ENCODE peak calls at places on chromosomes 7 and 10, in nine cellular contexts. One of them, this sample, is unnamed. For H3K4me1, the result is how much of the 10 kb centered on the place peaks cover.

GRCh38 chr10:89203237-89203636 is 3.9 kb downstream of the CH25H start:
- DNase-seq in ascending aorta: no peak
- DNase-seq in GM23338: no peak
- DNase-seq in gastrocnemius medialis: no peak
- DNase-seq in transverse colon: no peak
- DNase-seq in fibroblast of lung: peak
- DNase-seq in CD8-positive, alpha-beta T cell: no peak
- DNase-seq in Panc1: no peak
- DNase-seq in PC-3: no peak
- DNase-seq in this sample: no peak

GRCh38 chr7:137590686-137591255 is 247.2 kb upstream of the PTN start:
- DNase-seq in transverse colon: no peak
- DNase-seq in GM23338: no peak
- DNase-seq in Panc1: no peak
- DNase-seq in gastrocnemius medialis: no peak
- DNase-seq in CD8-positive, alpha-beta T cell: no peak
- DNase-seq in PC-3: no peak
- DNase-seq in ascending aorta: no peak
- DNase-seq in fibroblast of lung: no peak
- DNase-seq in this sample: no peak

GRCh38 chr10:6144609-6145413 is 56.0 kb downstream of the RBM17 start:
- DNase-seq in fibroblast of lung: peak
- DNase-seq in GM23338: peak
- DNase-seq in CD8-positive, alpha-beta T cell: peak
- DNase-seq in gastrocnemius medialis: peak
- DNase-seq in PC-3: peak
- DNase-seq in transverse colon: peak
- DNase-seq in Panc1: no peak
- DNase-seq in ascending aorta: peak
- DNase-seq in this sample: peak

GRCh38 chr7:43302211-43302711 is 189.8 kb downstream of the HECW1 start:
- DNase-seq in PC-3: peak
- DNase-seq in fibroblast of lung: peak
- DNase-seq in GM23338: peak
- DNase-seq in ascending aorta: no peak
- DNase-seq in CD8-positive, alpha-beta T cell: no peak
- DNase-seq in Panc1: no peak
- DNase-seq in transverse colon: no peak
- DNase-seq in gastrocnemius medialis: no peak
- DNase-seq in this sample: no peak

GRCh38 chr10:34768261-34768971 is 46.7 kb downstream of the PARD3 start:
- DNase-seq in GM23338: no peak
- DNase-seq in gastrocnemius medialis: peak
- DNase-seq in transverse colon: peak
- DNase-seq in PC-3: peak
- DNase-seq in ascending aorta: no peak
- DNase-seq in CD8-positive, alpha-beta T cell: no peak
- DNase-seq in Panc1: no peak
- DNase-seq in fibroblast of lung: peak
- DNase-seq in this sample: peak

GRCh38 chr10:101682172-101682825 is 12.7 kb downstream of the FBXW4 start:
- DNase-seq in fibroblast of lung: peak
- DNase-seq in PC-3: no peak
- DNase-seq in transverse colon: no peak
- DNase-seq in CD8-positive, alpha-beta T cell: no peak
- DNase-seq in Panc1: no peak
- DNase-seq in GM23338: no peak
- DNase-seq in ascending aorta: no peak
- DNase-seq in gastrocnemius medialis: no peak
- DNase-seq in this sample: no peak

GRCh38 chr10:119131512-119132240 is 27.8 kb downstream of the DENND10 start:
- DNase-seq in GM23338: no peak
- DNase-seq in CD8-positive, alpha-beta T cell: peak
- DNase-seq in ascending aorta: no peak
- DNase-seq in transverse colon: no peak
- DNase-seq in fibroblast of lung: peak
- DNase-seq in Panc1: no peak
- DNase-seq in PC-3: no peak
- DNase-seq in gastrocnemius medialis: no peak
- DNase-seq in this sample: no peak

GRCh38 chr7:29565982-29566746 is 2.5 kb downstream of the PRR15 start:
- DNase-seq in PC-3: no peak
- DNase-seq in Panc1: no peak
- DNase-seq in ascending aorta: no peak
- DNase-seq in GM23338: peak
- DNase-seq in fibroblast of lung: no peak
- DNase-seq in CD8-positive, alpha-beta T cell: no peak
- DNase-seq in transverse colon: peak
- DNase-seq in gastrocnemius medialis: no peak
- DNase-seq in this sample: no peak

GRCh38 chr7:135666156-135666555 is 3.8 kb downstream of the STMP1 start:
- DNase-seq in CD8-positive, alpha-beta T cell: no peak
- DNase-seq in fibroblast of lung: no peak
- DNase-seq in GM23338: no peak
- DNase-seq in Panc1: no peak
- DNase-seq in ascending aorta: no peak
- DNase-seq in PC-3: no peak
- DNase-seq in transverse colon: no peak
- DNase-seq in gastrocnemius medialis: no peak
- DNase-seq in this sample: no peak

GRCh38 chr7:4634166-4634565 is 47.9 kb upstream of the FOXK1 start:
- DNase-seq in CD8-positive, alpha-beta T cell: no peak
- DNase-seq in fibroblast of lung: peak
- DNase-seq in Panc1: no peak
- DNase-seq in GM23338: no peak
- DNase-seq in ascending aorta: no peak
- DNase-seq in gastrocnemius medialis: no peak
- DNase-seq in PC-3: no peak
- DNase-seq in transverse colon: no peak
- DNase-seq in this sample: no peak

GRCh38 chr7:29234438-29234837 is 39.9 kb downstream of the CHN2 start:
- DNase-seq in Panc1: no peak
- DNase-seq in transverse colon: no peak
- DNase-seq in CD8-positive, alpha-beta T cell: no peak
- DNase-seq in ascending aorta: no peak
- DNase-seq in gastrocnemius medialis: no peak
- DNase-seq in PC-3: no peak
- DNase-seq in GM23338: no peak
- DNase-seq in fibroblast of lung: no peak
- DNase-seq in this sample: no peak

GRCh38 chr10:48404646-48405045 is 98.2 kb downstream of the MAPK8 start:
- DNase-seq in PC-3: no peak
- DNase-seq in ascending aorta: no peak
- DNase-seq in gastrocnemius medialis: no peak
- DNase-seq in transverse colon: no peak
- DNase-seq in Panc1: no peak
- DNase-seq in fibroblast of lung: peak
- DNase-seq in GM23338: no peak
- DNase-seq in CD8-positive, alpha-beta T cell: no peak
- DNase-seq in this sample: no peak

GRCh38 chr7:44796504-44797328 is at the start of gene PPIA:
- DNase-seq in GM23338: peak
- DNase-seq in CD8-positive, alpha-beta T cell: peak
- DNase-seq in fibroblast of lung: peak
- DNase-seq in ascending aorta: peak
- DNase-seq in Panc1: peak
- DNase-seq in gastrocnemius medialis: peak
- DNase-seq in PC-3: peak
- DNase-seq in transverse colon: peak
- DNase-seq in this sample: peak

GRCh38 chr7:44798649-44799275 is 2.3 kb downstream of the PPIA start:
- DNase-seq in CD8-positive, alpha-beta T cell: no peak
- DNase-seq in GM23338: no peak
- DNase-seq in transverse colon: no peak
- DNase-seq in PC-3: no peak
- DNase-seq in gastrocnemius medialis: no peak
- DNase-seq in Panc1: no peak
- DNase-seq in ascending aorta: no peak
- DNase-seq in fibroblast of lung: no peak
- DNase-seq in this sample: no peak

GRCh38 chr7:44796034-44796503 is 412 bp upstream of the PPIA start:
- DNase-seq in CD8-positive, alpha-beta T cell: no peak
- DNase-seq in fibroblast of lung: peak
- DNase-seq in ascending aorta: no peak
- DNase-seq in Panc1: no peak
- DNase-seq in GM23338: peak
- DNase-seq in gastrocnemius medialis: peak
- DNase-seq in PC-3: peak
- DNase-seq in transverse colon: no peak
- DNase-seq in this sample: no peak

GRCh38 chr7:44799939-44800338 is 3.5 kb downstream of the PPIA start:
- DNase-seq in gastrocnemius medialis: no peak
- DNase-seq in GM23338: no peak
- DNase-seq in transverse colon: no peak
- DNase-seq in fibroblast of lung: no peak
- DNase-seq in Panc1: no peak
- DNase-seq in ascending aorta: no peak
- DNase-seq in PC-3: no peak
- DNase-seq in CD8-positive, alpha-beta T cell: no peak
- DNase-seq in this sample: no peak

GRCh38 chr7:44797329-44798258 is 1.1 kb downstream of the PPIA start:
- DNase-seq in ascending aorta: peak
- DNase-seq in transverse colon: peak
- DNase-seq in fibroblast of lung: peak
- DNase-seq in PC-3: peak
- DNase-seq in Panc1: peak
- DNase-seq in gastrocnemius medialis: peak
- DNase-seq in CD8-positive, alpha-beta T cell: peak
- DNase-seq in GM23338: peak
- DNase-seq in this sample: peak
- H3K27ac ChIP-seq in ascending aorta: peak
- H3K27ac ChIP-seq in transverse colon: peak
- H3K27ac ChIP-seq in fibroblast of lung: peak
- H3K27ac ChIP-seq in PC-3: peak
- H3K27ac ChIP-seq in Panc1: peak
- H3K27ac ChIP-seq in gastrocnemius medialis: peak
- H3K27ac ChIP-seq in CD8-positive, alpha-beta T cell: peak
- H3K27ac ChIP-seq in GM23338: peak
- H3K27ac ChIP-seq in this sample: peak

DNA sequence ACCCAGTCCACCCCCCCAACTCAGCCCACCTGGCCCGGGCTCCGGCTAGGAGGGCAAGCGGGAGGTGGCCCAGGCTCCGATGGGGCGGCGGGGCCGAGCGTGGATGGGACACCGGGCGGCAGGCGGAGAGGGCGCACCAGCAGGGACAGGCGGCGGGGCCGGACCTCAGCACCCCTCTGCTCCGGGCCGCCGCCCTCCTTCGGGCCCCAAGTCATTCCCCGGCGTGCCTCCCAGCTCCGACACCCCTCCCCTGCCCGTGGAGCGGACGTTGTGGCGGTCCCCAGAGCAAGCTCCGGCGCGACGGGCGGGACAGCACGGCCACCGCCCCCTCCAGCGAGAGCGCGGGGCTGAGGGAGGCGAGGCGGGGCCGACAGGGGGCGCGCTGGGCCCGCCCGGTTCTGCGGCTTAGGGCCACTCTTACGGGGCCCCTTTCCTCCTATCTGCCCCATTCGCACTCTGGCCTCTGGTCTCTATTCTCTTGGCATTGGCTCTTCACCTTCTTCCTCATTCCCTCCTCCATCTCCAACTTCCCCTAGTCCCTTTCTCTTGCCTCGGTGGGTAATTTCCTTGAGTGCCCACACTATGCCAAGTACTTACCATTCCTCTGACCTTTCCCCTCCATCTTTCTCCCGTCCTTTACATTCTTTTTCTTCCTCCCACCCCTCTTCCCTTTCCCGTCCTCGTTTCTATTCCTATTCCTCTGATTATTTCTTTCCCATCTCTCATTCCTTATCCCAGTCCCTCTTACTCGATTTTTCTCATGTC is 710 bp upstream of the GBX1 start:
- DNase-seq in fibroblast of lung: no peak
- DNase-seq in gastrocnemius medialis: no peak
- DNase-seq in GM23338: peak
- DNase-seq in transverse colon: peak
- DNase-seq in PC-3: peak
- DNase-seq in ascending aorta: no peak
- DNase-seq in Panc1: no peak
- DNase-seq in CD8-positive, alpha-beta T cell: peak
- DNase-seq in this sample: no peak
- H3K4me3 ChIP-seq in fibroblast of lung: no peak
- H3K4me3 ChIP-seq in gastrocnemius medialis: peak
- H3K4me3 ChIP-seq in GM23338: peak
- H3K4me3 ChIP-seq in transverse colon: peak
- H3K4me3 ChIP-seq in PC-3: peak
- H3K4me3 ChIP-seq in ascending aorta: peak
- H3K4me3 ChIP-seq in Panc1: peak
- H3K4me3 ChIP-seq in CD8-positive, alpha-beta T cell: peak
- H3K4me3 ChIP-seq in this sample: peak

DNA sequence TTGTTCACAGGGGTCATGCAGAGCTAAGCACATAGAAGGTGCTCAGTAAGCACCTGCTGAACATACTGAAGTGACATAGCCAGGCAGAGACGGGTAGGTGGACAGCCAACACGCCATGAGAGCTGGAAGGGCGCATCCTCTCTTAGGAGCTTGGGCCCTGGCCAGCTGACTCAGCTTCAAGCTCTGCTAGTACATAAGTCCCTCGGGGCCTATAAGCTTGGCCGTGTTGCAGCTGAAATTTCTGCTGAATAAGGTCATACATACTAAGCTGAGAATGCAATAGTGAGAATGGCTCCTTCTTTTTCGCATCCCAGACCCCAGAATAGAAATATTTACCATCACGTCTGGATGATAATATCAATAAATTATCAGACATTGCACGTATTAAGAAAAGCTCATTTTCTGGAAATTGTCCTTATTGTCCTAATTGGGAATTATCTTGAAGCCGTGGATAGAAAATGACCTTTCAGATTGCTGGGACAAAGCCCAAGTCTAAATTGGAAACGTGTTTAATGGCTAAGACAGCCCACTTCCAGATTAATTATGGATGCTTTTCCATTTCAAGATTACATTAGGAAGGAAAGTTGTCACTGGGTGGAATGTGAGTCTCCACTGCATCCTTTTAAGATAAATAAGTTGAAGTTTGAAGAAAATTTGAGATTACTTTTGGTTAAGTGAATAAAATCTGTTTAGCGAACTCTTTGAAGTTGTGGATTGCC is 287.1 kb upstream of the C7orf33 start:
- DNase-seq in transverse colon: peak
- DNase-seq in fibroblast of lung: peak
- DNase-seq in ascending aorta: no peak
- DNase-seq in GM23338: no peak
- DNase-seq in CD8-positive, alpha-beta T cell: no peak
- DNase-seq in PC-3: peak
- DNase-seq in gastrocnemius medialis: peak
- DNase-seq in Panc1: no peak
- DNase-seq in this sample: peak
- H3K4me1 ChIP-seq in transverse colon: under half
- H3K4me1 ChIP-seq in fibroblast of lung: under half
- H3K4me1 ChIP-seq in ascending aorta: under half
- H3K4me1 ChIP-seq in GM23338: under half
- H3K4me1 ChIP-seq in CD8-positive, alpha-beta T cell: under half
- H3K4me1 ChIP-seq in PC-3: under half
- H3K4me1 ChIP-seq in gastrocnemius medialis: under half
- H3K4me1 ChIP-seq in Panc1: under half
- H3K4me1 ChIP-seq in this sample: under half

DNA sequence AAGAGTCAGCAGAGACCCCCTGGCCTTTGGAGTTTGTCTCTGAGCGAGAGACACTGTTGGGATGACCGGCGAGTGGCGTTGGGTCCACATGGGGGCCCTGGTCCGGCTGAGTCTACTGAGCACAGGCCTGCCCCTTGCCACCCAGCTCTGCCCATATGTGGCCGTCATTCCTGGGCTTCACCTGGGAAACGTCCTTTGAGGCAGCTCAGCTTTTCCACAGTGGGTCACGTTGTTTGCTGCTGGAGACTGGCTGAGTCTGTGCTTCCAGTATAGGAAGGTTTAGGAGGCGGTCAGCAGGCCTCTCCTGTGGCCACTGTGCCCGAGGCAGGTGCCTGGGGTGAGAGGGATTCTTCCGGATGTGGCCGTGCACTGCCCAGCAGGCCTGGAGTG is 17.1 kb downstream of the ADAM8 start:
- DNase-seq in Panc1: no peak
- DNase-seq in fibroblast of lung: no peak
- DNase-seq in ascending aorta: no peak
- DNase-seq in CD8-positive, alpha-beta T cell: no peak
- DNase-seq in gastrocnemius medialis: no peak
- DNase-seq in GM23338: no peak
- DNase-seq in transverse colon: no peak
- DNase-seq in PC-3: peak
- DNase-seq in this sample: no peak
- H3K27ac ChIP-seq in Panc1: peak
- H3K27ac ChIP-seq in fibroblast of lung: peak
- H3K27ac ChIP-seq in ascending aorta: peak
- H3K27ac ChIP-seq in CD8-positive, alpha-beta T cell: peak
- H3K27ac ChIP-seq in gastrocnemius medialis: no peak
- H3K27ac ChIP-seq in GM23338: no peak
- H3K27ac ChIP-seq in transverse colon: peak
- H3K27ac ChIP-seq in PC-3: peak
- H3K27ac ChIP-seq in this sample: no peak

This sample was measured in heart left ventricle.